ENCODE peak calls at places on chromosomes 12 and 14, in seven cellular contexts. Z is activated naive CD8-positive, alpha-beta T cell treated with anti-CD3 and anti-CD28 coated beads, Interleukin-2, amount 50 U/mL, for 24 hours; S is foreskin fibroblast; X is dermis microvascular lymphatic vessel endothelial cell; P is tibial nerve; U is glutamatergic neuron; T is activated gamma-delta T cell treated with Interleukin-2 at 50 U/mL for 16 hours. E is an unnamed sample.

GRCh38 chr14:24838945-24839616 is 205.1 kb upstream of the GZMB start:
- DNase-seq in Z (no peak), S (peak; percentile 37), X (peak; percentile 55), P (no peak), U (no peak), T (no peak), E (no peak)

GRCh38 chr12:24661657-24662096 is 287.2 kb downstream of the BCAT1 start:
- DNase-seq in Z (no peak), S (peak; percentile 35), X (no peak), P (peak; percentile 20), U (no peak), T (no peak), E (peak; percentile 23)

GRCh38 chr14:104146651-104147345 is 8.4 kb downstream of the KIF26A start:
- DNase-seq in Z (no peak), S (no peak), X (no peak), P (no peak), U (peak; percentile 16), T (no peak), E (no peak)

GRCh38 chr12:120787889-120788288 is 62.3 kb downstream of the ACADS start:
- DNase-seq in Z (no peak), S (no peak), X (no peak), P (no peak), U (no peak), T (no peak), E (no peak)

GRCh38 chr14:60266021-60266937 is 17.3 kb downstream of the PPM1A start:
- DNase-seq in Z (no peak), S (peak; percentile 54), X (no peak), P (no peak), U (peak; percentile 19), T (no peak), E (no peak)

GRCh38 chr12:131208425-131208824 is 254.7 kb downstream of the ADGRD1 start:
- DNase-seq in Z (no peak), S (no peak), X (no peak), P (no peak), U (no peak), T (no peak), E (no peak)

GRCh38 chr14:60506462-60506984 is 2.4 kb upstream of the SIX6 start:
- DNase-seq in Z (no peak), S (no peak), X (no peak), P (no peak), U (no peak), T (no peak), E (no peak)

GRCh38 chr14:68040633-68041369 is 221.2 kb downstream of the RAD51B start:
- DNase-seq in Z (no peak), S (no peak), X (no peak), P (no peak), U (no peak), T (no peak), E (no peak)

GRCh38 chr14:101216725-101217463 is 313.4 kb upstream of the RTL1 start:
- DNase-seq in Z (no peak), S (no peak), X (no peak), P (no peak), U (no peak), T (no peak), E (no peak)

GRCh38 chr12:69240625-69240984 is 1.2 kb downstream of the CPSF6 start:
- DNase-seq in Z (peak; percentile 32), S (peak; percentile 17), X (no peak), P (no peak), U (no peak), T (peak; percentile 7), E (no peak)

GRCh38 chr14:99436247-99437180 is 44.1 kb downstream of the SETD3 start:
- DNase-seq in Z (no peak), S (no peak), X (peak; percentile 63), P (no peak), U (no peak), T (no peak), E (no peak)

GRCh38 chr14:69633238-69633637 is 21.8 kb downstream of the SUSD6 start:
- DNase-seq in Z (no peak), S (no peak), X (no peak), P (no peak), U (no peak), T (no peak), E (no peak)

GRCh38 chr12:104942075-104942474 is 16.0 kb downstream of the SLC41A2 start:
- DNase-seq in Z (no peak), S (no peak), X (no peak), P (no peak), U (no peak), T (no peak), E (no peak)

GRCh38 chr12:28415755-28416154 is 225.5 kb downstream of the CCDC91 start:
- DNase-seq in Z (no peak), S (peak; percentile 74), X (no peak), P (no peak), U (no peak), T (no peak), E (no peak)

GRCh38 chr12:64236549-64236948 is 14.5 kb upstream of the KICS2 start:
- DNase-seq in Z (no peak), S (peak; percentile 48), X (no peak), P (no peak), U (no peak), T (no peak), E (no peak)

GRCh38 chr12:50082644-50083043 is 2.5 kb upstream of the SMARCD1 start:
- DNase-seq in Z (no peak), S (no peak), X (no peak), P (no peak), U (no peak), T (no peak), E (no peak)

GRCh38 chr14:88553886-88554457 is 835 bp downstream of the PTPN21 start:
- DNase-seq in Z (no peak), S (peak; percentile 22), X (no peak), P (no peak), U (no peak), T (no peak), E (no peak)